ENCODE peak calls at places on chromosomes 6 and 20, in five cellular contexts. O is BJ, Z is PC-9, A is Peyer's patch, I is adipocyte. G is an unnamed sample.

GRCh38 chr6:45590751-45591184 is 213.0 kb upstream of the SUPT3H start:
- DNase-seq in O (no peak), Z (no peak), A (no peak), I (peak), G (no peak)

GRCh38 chr20:10225439-10226080 is 6.9 kb downstream of the SNAP25 start:
- DNase-seq in O (no peak), Z (no peak), A (no peak), I (no peak), G (no peak)

GRCh38 chr6:43687079-43687436 is 533 bp downstream of the MRPS18A start:
- DNase-seq in O (no peak), Z (no peak), A (no peak), I (peak), G (no peak)

GRCh38 chr20:48682529-48683385 is 145.0 kb downstream of the PREX1 start:
- DNase-seq in O (peak), Z (peak), A (peak), I (peak), G (no peak)

GRCh38 chr6:37536462-37537225 is 37.0 kb upstream of the CCDC167 start:
- DNase-seq in O (no peak), Z (no peak), A (no peak), I (no peak), G (no peak)

GRCh38 chr6:87155920-87156600 is 695 bp downstream of the ZNF292 start:
- DNase-seq in O (no peak), Z (peak), A (peak), I (peak), G (no peak)

GRCh38 chr20:10312111-10312510 is 93.5 kb downstream of the SNAP25 start:
- DNase-seq in O (no peak), Z (no peak), A (no peak), I (peak), G (no peak)

GRCh38 chr20:34069341-34070078 is 42.5 kb downstream of the EIF2S2 start:
- DNase-seq in O (no peak), Z (peak), A (peak), I (peak), G (no peak)

GRCh38 chr20:4261333-4262284 is 246.3 kb upstream of the RNF24 start:
- DNase-seq in O (no peak), Z (no peak), A (no peak), I (peak), G (no peak)

GRCh38 chr6:150969901-150970300 is 104.4 kb downstream of the MTHFD1L start:
- DNase-seq in O (no peak), Z (no peak), A (no peak), I (no peak), G (no peak)

GRCh38 chr6:22467645-22468044 is 101.7 kb upstream of the HDGFL1 start:
- DNase-seq in O (no peak), Z (no peak), A (no peak), I (no peak), G (no peak)

GRCh38 chr6:6616670-6617069 is 28.1 kb downstream of the LY86 start:
- DNase-seq in O (no peak), Z (no peak), A (no peak), I (no peak), G (no peak)

GRCh38 chr6:47254906-47255305 is 54.8 kb downstream of the TNFRSF21 start:
- DNase-seq in O (no peak), Z (no peak), A (no peak), I (no peak), G (no peak)

GRCh38 chr6:149080511-149080910 is 237.0 kb upstream of the TAB2 start:
- DNase-seq in O (peak), Z (no peak), A (no peak), I (peak), G (no peak)

GRCh38 chr20:51366155-51366886 is 176.2 kb downstream of the NFATC2 start:
- DNase-seq in O (peak), Z (peak), A (peak), I (peak), G (no peak)

GRCh38 chr20:32761831-32762753 is at the start of gene DNMT3B:
- DNase-seq in O (no peak), Z (peak), A (peak), I (peak), G (no peak)

GRCh38 chr6:44504321-44504761 is 116.8 kb downstream of the CDC5L start:
- DNase-seq in O (no peak), Z (no peak), A (no peak), I (peak), G (no peak)

GRCh38 chr6:147001621-147002020 is 202.6 kb upstream of the STXBP5 start:
- DNase-seq in O (no peak), Z (no peak), A (no peak), I (peak), G (no peak)

GRCh38 chr6:57262491-57262890 is 40.4 kb upstream of the RAB23 start:
- DNase-seq in O (no peak), Z (no peak), A (no peak), I (peak), G (no peak)

GRCh38 chr6:106080106-106081095 is 5.7 kb upstream of the PRDM1 start:
- DNase-seq in O (no peak), Z (no peak), A (no peak), I (no peak), G (no peak)

GRCh38 chr6:38354033-38354373 is 285.7 kb downstream of the BTBD9 start:
- DNase-seq in O (no peak), Z (no peak), A (no peak), I (no peak), G (no peak)

GRCh38 chr6:17193376-17193775 is 87.8 kb upstream of the RBM24 start:
- DNase-seq in O (peak), Z (no peak), A (no peak), I (no peak), G (no peak)

GRCh38 chr6:137969874-137970273 is 102.8 kb downstream of the TNFAIP3 start:
- DNase-seq in O (no peak), Z (no peak), A (no peak), I (no peak), G (no peak)

GRCh38 chr6:168785720-168786511 is 344.9 kb downstream of the SMOC2 start:
- DNase-seq in O (no peak), Z (no peak), A (no peak), I (no peak), G (no peak)

GRCh38 chr6:159038914-159039884 is 5.6 kb downstream of the TAGAP start:
- DNase-seq in O (peak), Z (no peak), A (no peak), I (peak), G (peak)

GRCh38 chr20:18031888-18032509 is 25.7 kb downstream of the OVOL2 start:
- DNase-seq in O (no peak), Z (no peak), A (no peak), I (no peak), G (no peak)

GRCh38 chr6:103122766-103123601 is 1729.5 kb downstream of the GRIK2 start:
- DNase-seq in O (no peak), Z (peak), A (no peak), I (peak), G (no peak)

GRCh38 chr6:25218346-25218745 is 60.8 kb upstream of the CARMIL1 start:
- DNase-seq in O (no peak), Z (no peak), A (no peak), I (no peak), G (no peak)

DNA sequence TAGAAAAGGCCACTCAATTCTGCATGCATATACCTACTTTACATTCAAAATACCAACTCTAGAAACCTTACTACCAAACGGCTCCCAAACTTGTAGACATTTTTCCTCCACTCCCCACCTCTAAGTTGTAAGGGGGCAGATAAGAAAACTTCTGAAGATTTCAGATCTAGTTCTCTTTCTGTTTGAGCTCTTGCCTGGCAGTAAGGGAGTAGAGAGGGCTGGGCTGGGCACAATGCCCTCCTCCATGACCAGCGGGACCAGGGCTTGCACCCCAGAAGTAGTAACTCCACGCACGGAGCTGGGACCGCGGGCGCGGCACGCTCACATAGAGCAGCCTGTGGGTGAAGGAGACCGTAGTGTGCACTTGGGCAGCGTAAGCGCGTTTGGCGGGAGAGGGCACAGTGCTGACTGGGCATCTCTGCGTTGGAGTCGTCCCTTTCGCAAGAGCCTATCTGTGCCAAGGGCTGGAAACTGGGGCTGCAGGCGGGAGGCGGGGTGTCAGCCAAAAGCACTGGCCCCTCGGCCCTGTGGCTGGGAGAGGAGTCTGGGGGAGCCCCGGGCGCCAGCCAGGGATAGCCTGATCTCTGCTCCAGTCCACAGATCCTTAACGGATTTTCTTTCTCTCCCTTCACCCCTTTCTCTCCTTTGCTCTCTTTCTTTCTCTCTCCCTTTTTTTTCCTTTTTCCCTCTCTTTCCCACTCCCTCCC is 32.4 kb downstream of the PHACTR1 start:
- DNase-seq in O (no peak), Z (no peak), A (peak), I (no peak), G (no peak)
- H3K4me3 ChIP-seq in O (peak), Z (no peak), A (no peak), I (no peak), G (no peak)

GRCh38 chr6:139146317-139146726 is 11.4 kb downstream of the HECA start:
- DNase-seq in O (no peak), Z (no peak), A (no peak), I (no peak), G (no peak)

GRCh38 chr6:139148557-139149220 is 13.8 kb downstream of the HECA start:
- DNase-seq in O (no peak), Z (no peak), A (no peak), I (no peak), G (no peak)

GRCh38 chr6:139145661-139146060 is 10.8 kb downstream of the HECA start:
- DNase-seq in O (no peak), Z (no peak), A (no peak), I (no peak), G (no peak)

GRCh38 chr6:139149383-139149782 is 14.5 kb downstream of the HECA start:
- DNase-seq in O (no peak), Z (no peak), A (no peak), I (no peak), G (no peak)

GRCh38 chr6:139147628-139148027 is 12.7 kb downstream of the HECA start:
- DNase-seq in O (no peak), Z (no peak), A (no peak), I (no peak), G (no peak)
- H3K4me3 ChIP-seq in O (no peak), Z (no peak), A (no peak), I (no peak), G (no peak)

GRCh38 chr6:14729186-14729871 is 516.5 kb upstream of the JARID2 start:
- DNase-seq in O (no peak), Z (no peak), A (no peak), I (no peak), G (no peak)

GRCh38 chr6:14727494-14728395 is 518.1 kb upstream of the JARID2 start:
- DNase-seq in O (no peak), Z (no peak), A (no peak), I (no peak), G (no peak)

GRCh38 chr6:14730654-14731053 is 515.2 kb upstream of the JARID2 start:
- DNase-seq in O (no peak), Z (no peak), A (no peak), I (no peak), G (no peak)

GRCh38 chr6:14726816-14727493 is 518.9 kb upstream of the JARID2 start:
- DNase-seq in O (no peak), Z (no peak), A (no peak), I (no peak), G (no peak)

GRCh38 chr6:14728396-14729024 is 517.4 kb upstream of the JARID2 start:
- DNase-seq in O (no peak), Z (no peak), A (no peak), I (peak), G (no peak)
- H3K4me3 ChIP-seq in O (no peak), Z (no peak), A (no peak), I (no peak), G (no peak)

DNA sequence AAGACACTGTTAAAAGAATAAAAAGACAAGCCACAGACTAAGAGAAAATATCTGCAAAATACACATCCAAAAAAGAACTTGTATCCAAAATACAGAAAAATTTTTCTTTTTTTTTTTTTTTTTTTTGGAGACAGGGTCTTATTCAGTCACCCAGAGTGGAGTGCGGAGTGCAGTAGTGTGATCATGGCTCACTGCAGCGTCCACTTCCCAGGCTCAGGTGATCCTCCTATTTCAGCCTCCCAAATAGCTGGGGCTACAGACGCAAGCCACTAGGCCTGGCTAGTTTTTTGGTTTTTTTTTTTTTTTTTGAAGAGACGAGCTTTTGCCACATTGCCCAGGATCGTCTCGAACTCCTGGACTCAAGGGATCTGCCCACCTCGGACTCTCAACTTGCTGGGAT is 3.1 kb downstream of the ZUP1 start:
- DNase-seq in O (no peak), Z (no peak), A (no peak), I (no peak), G (no peak)
- H3K4me3 ChIP-seq in O (no peak), Z (peak), A (no peak), I (peak), G (peak)

DNA sequence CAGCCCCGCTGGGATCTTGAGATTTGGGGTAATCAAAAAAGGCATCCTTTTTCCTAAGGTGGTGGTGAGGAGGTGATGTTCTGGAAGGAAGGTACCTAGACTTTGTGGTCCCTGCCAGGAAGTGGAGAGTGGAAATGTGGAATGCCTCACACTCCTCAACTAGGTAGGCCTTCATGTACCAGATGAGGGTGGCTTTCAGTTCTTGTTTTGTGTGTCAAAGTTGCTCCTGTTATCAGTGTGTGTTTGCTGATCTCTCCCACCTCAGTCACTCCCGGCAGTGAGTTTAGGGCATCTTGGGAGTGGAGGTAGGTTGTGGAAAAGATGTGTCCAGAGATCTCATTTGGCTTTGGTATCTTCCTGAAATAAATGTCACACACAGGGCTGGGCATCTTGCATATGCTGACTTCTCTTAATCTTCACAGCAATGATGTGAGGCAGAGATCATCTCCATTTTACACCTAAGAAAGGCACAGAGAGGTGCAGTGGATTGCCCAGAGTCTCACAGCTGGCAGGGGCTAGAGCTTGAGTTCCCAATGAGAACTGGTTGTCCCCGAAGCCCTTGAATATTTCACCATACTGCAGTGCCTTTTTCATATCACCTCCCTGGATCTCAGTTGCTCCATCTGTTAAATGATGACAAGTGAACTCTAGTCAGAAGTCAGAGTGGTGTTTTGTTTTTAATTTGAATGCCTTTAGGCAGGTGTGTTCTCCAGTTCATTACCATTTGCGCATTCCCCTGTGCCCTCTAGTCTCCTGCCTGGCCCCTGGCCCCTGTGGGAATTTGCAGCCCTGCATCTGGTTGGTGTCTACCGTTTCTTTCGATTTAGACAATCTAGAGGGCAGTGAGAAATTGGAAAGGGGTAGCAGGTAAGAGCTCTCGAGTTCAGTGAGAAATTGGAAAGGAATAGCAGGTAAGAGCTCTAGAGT is 2.9 kb downstream of the PKIG start:
- DNase-seq in O (no peak), Z (no peak), A (no peak), I (no peak), G (no peak)
- H3K4me3 ChIP-seq in O (no peak), Z (no peak), A (no peak), I (no peak), G (no peak)

GRCh38 chr6:129773304-129773703 is 63.3 kb upstream of the ARHGAP18 start:
- DNase-seq in O (no peak), Z (no peak), A (no peak), I (no peak), G (no peak)

GRCh38 chr6:129778793-129779192 is 68.8 kb upstream of the ARHGAP18 start:
- DNase-seq in O (no peak), Z (no peak), A (no peak), I (no peak), G (no peak)

GRCh38 chr6:129776542-129776941 is 66.6 kb upstream of the ARHGAP18 start:
- DNase-seq in O (no peak), Z (no peak), A (no peak), I (no peak), G (no peak)

DNA sequence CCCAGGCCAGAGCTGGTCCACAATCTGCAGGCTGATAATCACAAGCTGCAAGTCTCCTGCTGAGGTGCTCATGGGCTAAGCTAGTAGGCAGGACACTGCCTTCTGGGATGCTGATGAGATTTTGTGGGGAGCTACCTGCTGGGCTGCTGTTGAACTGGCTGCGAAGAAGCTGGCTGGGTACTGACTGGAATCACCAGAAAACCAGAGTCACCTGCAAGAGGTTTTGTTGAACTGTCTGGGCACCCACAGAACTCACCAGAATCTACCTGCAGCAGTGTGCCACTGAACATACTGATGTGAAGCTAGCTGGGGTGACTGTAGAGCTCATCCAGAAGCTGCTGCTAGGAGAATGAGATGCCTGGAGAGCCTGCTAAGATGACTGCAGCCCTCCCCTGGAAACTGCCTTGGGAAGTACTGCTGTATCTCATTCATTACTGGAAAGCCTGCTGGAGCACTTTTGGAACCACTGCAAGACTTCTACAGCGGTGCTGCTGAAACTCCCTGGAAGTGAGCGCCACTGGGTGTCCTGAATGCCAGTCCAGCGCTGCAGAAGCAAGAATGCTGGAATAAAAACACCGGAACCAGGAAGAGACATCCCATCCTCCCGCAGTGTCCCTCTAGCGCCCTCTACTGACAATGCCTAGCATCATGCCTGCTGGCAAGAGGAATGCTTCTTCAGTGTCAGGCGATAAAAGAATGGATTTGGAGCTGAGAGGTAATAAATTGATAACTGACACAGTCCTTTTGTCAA is 64.9 kb upstream of the ARHGAP18 start:
- DNase-seq in O (no peak), Z (peak), A (peak), I (peak), G (peak)
- H3K4me3 ChIP-seq in O (no peak), Z (no peak), A (no peak), I (peak), G (no peak)

G was measured in keratinocyte.